ENCODE peak calls at places on chromosomes 4 and X, in nine cellular contexts. F, S, W, D, E, V, R, J and N are unnamed samples.

GRCh38 chr4:98838528-98838927 is 90.4 kb downstream of the EIF4E start:
- DNase-seq in R (no peak), W (no peak), V (no peak), F (no peak), S (no peak), J (no peak), D (no peak), E (no peak), N (no peak)

GRCh38 chr4:177484613-177485021 is 42.4 kb upstream of the AGA start:
- DNase-seq in R (no peak), S (no peak), W (peak), F (no peak), E (no peak), D (no peak), V (no peak), J (peak), N (peak)

GRCh38 chrX:106415276-106415895 is 196.4 kb upstream of the RADX start:
- DNase-seq in J (peak), F (peak), W (no peak), S (peak), E (peak), R (no peak), V (no peak), D (no peak), N (peak)

GRCh38 chr4:180823116-180823515 is 1420.1 kb upstream of the TENM3 start:
- DNase-seq in D (no peak), R (no peak), J (no peak), F (no peak), V (no peak), W (no peak), S (no peak), E (no peak), N (peak)

GRCh38 chr4:155785828-155786227 is 27.0 kb downstream of the GUCY1B1 start:
- DNase-seq in F (no peak), S (no peak), V (no peak), D (no peak), R (no peak), J (no peak), W (no peak), E (no peak), N (no peak)

GRCh38 chr4:2125023-2125422 is 65.9 kb downstream of the NAT8L start:
- DNase-seq in S (no peak), V (no peak), F (no peak), E (no peak), R (no peak), D (no peak), W (peak), J (no peak), N (no peak)

GRCh38 chr4:173420324-173420752 is 21.4 kb upstream of the SCRG1 start:
- DNase-seq in S (peak), R (no peak), E (no peak), J (peak), F (no peak), D (peak), V (no peak), W (peak), N (peak)

GRCh38 chr4:98298022-98298421 is 36.8 kb downstream of the RAP1GDS1 start:
- DNase-seq in W (no peak), D (no peak), R (no peak), V (no peak), S (peak), J (no peak), F (no peak), E (no peak), N (no peak)

GRCh38 chr4:81970454-81970853 is 403.3 kb downstream of the HNRNPD start:
- DNase-seq in J (no peak), D (no peak), S (peak), V (no peak), W (no peak), E (no peak), R (no peak), F (no peak), N (no peak)

GRCh38 chrX:68841251-68842049 is 12.6 kb downstream of the EFNB1 start:
- DNase-seq in F (no peak), D (no peak), E (peak), W (no peak), R (no peak), S (no peak), J (no peak), V (no peak), N (no peak)

GRCh38 chr4:153962311-153963039 is 173.6 kb upstream of the SFRP2 start:
- DNase-seq in R (no peak), F (no peak), V (no peak), E (no peak), W (no peak), J (no peak), S (no peak), D (no peak), N (peak)

GRCh38 chr4:40788338-40788737 is 38.6 kb downstream of the NSUN7 start:
- DNase-seq in V (no peak), W (no peak), S (no peak), R (no peak), J (no peak), D (no peak), F (no peak), E (no peak), N (no peak)

GRCh38 chr4:184792334-184792733 is 33.4 kb downstream of the ACSL1 start:
- DNase-seq in W (no peak), V (no peak), E (no peak), D (no peak), R (no peak), F (no peak), S (no peak), J (no peak), N (no peak)

GRCh38 chrX:22087158-22087557 is 55.0 kb downstream of the PHEX start:
- DNase-seq in V (no peak), S (no peak), D (no peak), J (no peak), F (no peak), E (no peak), W (no peak), R (no peak), N (no peak)

GRCh38 chrX:57772637-57773036 is 92.6 kb upstream of the NLRP2B start:
- DNase-seq in S (no peak), D (no peak), J (no peak), W (no peak), V (no peak), E (no peak), F (no peak), R (no peak), N (no peak)

GRCh38 chr4:164768516-164768915 is 14.6 kb downstream of the SMIM31 start:
- DNase-seq in F (no peak), E (no peak), D (no peak), V (no peak), W (peak), J (no peak), S (peak), R (no peak), N (peak)

GRCh38 chr4:94746746-94747145 is 11.0 kb upstream of the BMPR1B start:
- DNase-seq in W (no peak), J (no peak), S (no peak), D (no peak), F (no peak), V (no peak), R (no peak), E (no peak), N (no peak)

DNA sequence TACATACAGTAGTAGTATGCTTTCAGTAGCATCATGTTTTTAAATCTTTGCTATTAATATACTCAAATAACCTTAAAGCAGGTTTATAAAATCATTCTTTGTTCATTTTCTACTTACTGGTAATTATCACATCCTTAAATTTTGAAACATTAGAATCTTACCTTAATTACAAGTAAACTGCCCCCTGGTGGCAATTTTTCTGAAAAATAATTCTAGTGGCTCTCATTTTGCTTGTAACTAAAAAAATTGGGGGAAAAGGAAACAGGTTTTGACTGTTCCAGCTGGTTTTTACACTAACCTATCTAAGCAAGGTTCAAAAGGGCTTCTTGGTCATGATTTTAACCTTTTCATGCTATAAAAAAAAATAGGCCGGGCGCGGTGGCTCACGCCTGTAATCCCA is 18.5 kb upstream of the DCAF4L1 start:
- DNase-seq in F (no peak), E (no peak), J (peak), R (no peak), W (peak), D (no peak), S (peak), V (no peak), N (peak)
- TF ChIP-seq CTCF in F (peak), E (peak), J (peak), R (no peak), W (peak), D (peak), S (peak), V (peak), N (peak)

GRCh38 chr4:140427919-140428471 is 547 bp upstream of the CLGN start:
- DNase-seq in S (no peak), W (no peak), D (peak), V (no peak), J (no peak), F (no peak), R (no peak), E (peak), N (no peak)
- TF ChIP-seq CTCF in S (no peak), W (no peak), D (peak), V (no peak), J (no peak), F (no peak), R (no peak), E (no peak), N (no peak)

DNA sequence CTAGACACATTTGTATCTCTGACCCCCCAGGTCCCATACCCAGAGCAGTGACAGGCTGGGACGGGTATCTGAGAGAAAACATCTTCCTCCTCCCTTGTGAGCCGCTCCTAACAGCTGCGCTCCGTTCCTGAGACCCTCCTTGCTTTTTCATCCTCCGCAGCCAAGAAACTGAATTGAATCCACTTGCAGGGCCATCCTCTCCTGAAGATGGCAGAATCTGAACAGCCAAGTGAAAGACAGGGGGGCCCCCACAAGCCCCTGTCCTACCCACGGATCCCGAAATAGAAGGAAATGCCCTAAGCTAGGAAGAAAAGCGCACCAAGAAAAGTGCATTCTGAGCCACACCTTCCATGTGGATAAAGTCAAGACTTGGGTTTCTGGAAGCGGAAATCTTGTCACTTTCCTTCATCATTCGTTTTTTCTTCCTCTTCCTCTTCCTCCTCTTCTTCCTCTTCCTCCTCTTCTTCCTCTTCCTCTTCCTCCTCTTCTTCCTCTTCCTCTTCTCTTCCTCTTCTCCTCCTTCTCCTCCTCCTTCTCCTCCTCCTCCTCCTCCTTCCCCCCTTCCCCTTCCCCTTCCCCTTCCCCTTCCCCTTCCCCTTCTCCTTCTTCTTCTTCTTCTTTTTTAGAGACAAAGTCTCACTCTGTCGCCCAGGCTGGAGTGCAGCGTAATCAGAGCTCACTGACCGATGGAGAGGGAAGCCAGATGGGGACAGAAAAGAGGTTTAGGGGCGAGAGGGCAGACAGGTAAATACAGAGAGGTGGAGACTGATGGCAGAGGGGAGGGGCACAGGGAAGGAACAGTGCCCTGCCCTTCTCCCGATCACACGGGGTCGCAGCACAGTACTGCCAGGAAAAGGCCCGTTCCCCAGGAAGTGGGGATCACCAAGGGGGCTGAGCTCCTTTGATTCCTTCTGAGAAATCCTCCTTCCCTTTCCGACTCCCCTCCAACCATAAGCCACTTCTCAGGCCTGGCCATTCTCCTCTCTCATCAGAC is 85.9 kb upstream of the WWC2 start:
- DNase-seq in J (no peak), V (no peak), S (no peak), W (no peak), R (no peak), D (no peak), E (no peak), F (no peak), N (no peak)
- TF ChIP-seq CTCF in J (no peak), V (no peak), S (no peak), W (no peak), R (no peak), D (no peak), E (no peak), F (no peak), N (no peak)

DNA sequence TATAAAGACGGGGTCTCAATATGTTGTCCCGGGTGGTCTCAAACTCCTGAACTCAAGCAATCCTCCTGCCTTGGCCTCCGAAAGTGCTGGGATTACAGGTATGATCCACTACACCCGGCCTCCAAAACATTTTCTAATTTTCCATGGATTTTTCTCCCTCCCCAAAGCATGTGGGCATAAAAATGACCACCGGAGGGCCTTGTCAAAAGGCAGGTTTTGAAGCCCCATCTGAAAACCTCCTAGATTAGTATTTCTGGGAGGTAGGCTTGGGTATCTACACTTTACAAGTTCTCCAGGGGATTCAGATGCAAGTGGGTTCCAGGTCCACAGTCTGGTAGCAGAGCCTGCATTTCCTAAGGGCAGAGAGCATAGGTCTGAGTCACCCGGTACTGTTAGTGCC is 1.4 kb upstream of the GPR173 start:
- DNase-seq in E (no peak), F (no peak), S (no peak), J (no peak), V (no peak), D (no peak), R (no peak), W (no peak), N (peak)
- TF ChIP-seq CTCF in E (no peak), F (peak), S (no peak), J (no peak), V (no peak), D (peak), R (no peak), W (peak), N (peak)